ENCODE peak calls at places on chromosomes 11 and 22, in five cellular contexts. One of them, this sample, is unnamed.

GRCh38 chr11:80441821-80442220 is 1001.0 kb upstream of the TENM4 start:
- DNase-seq in GM12878: no peak
- DNase-seq in T-helper 2 cell: no peak
- DNase-seq in nephron progenitor cell: no peak
- DNase-seq in LoVo: no peak
- DNase-seq in this sample: no peak

GRCh38 chr22:37208401-37209139 is 3.7 kb downstream of the SSTR3 start:
- DNase-seq in GM12878: no peak
- DNase-seq in T-helper 2 cell: no peak
- DNase-seq in nephron progenitor cell: no peak
- DNase-seq in LoVo: no peak
- DNase-seq in this sample: no peak

GRCh38 chr11:123407124-123407995 is 22.7 kb upstream of the GRAMD1B start:
- DNase-seq in GM12878: no peak
- DNase-seq in T-helper 2 cell: peak
- DNase-seq in nephron progenitor cell: peak
- DNase-seq in LoVo: peak
- DNase-seq in this sample: peak

GRCh38 chr11:124672531-124673215 is 866 bp downstream of the SIAE start:
- DNase-seq in GM12878: no peak
- DNase-seq in T-helper 2 cell: no peak
- DNase-seq in nephron progenitor cell: no peak
- DNase-seq in LoVo: no peak
- DNase-seq in this sample: no peak

GRCh38 chr22:44930711-44931035 is 79.1 kb downstream of the PHF21B start:
- DNase-seq in GM12878: no peak
- DNase-seq in T-helper 2 cell: no peak
- DNase-seq in nephron progenitor cell: no peak
- DNase-seq in LoVo: no peak
- DNase-seq in this sample: no peak

GRCh38 chr11:119468511-119468910 is 45.5 kb upstream of the THY1 start:
- DNase-seq in GM12878: no peak
- DNase-seq in T-helper 2 cell: no peak
- DNase-seq in nephron progenitor cell: no peak
- DNase-seq in LoVo: no peak
- DNase-seq in this sample: no peak

GRCh38 chr11:133821776-133822175 is 23.5 kb downstream of the SPATA19 start:
- DNase-seq in GM12878: no peak
- DNase-seq in T-helper 2 cell: no peak
- DNase-seq in nephron progenitor cell: peak
- DNase-seq in LoVo: peak
- DNase-seq in this sample: peak

GRCh38 chr11:111793863-111794262 is 27.7 kb upstream of the PPP2R1B start:
- DNase-seq in GM12878: no peak
- DNase-seq in T-helper 2 cell: no peak
- DNase-seq in nephron progenitor cell: no peak
- DNase-seq in LoVo: no peak
- DNase-seq in this sample: no peak

GRCh38 chr11:72037554-72038311 is 39.0 kb downstream of the IL18BP start:
- DNase-seq in GM12878: no peak
- DNase-seq in T-helper 2 cell: no peak
- DNase-seq in nephron progenitor cell: no peak
- DNase-seq in LoVo: no peak
- DNase-seq in this sample: no peak

GRCh38 chr11:7622731-7623130 is 50.6 kb downstream of the CYB5R2 start:
- DNase-seq in GM12878: no peak
- DNase-seq in T-helper 2 cell: no peak
- DNase-seq in nephron progenitor cell: no peak
- DNase-seq in LoVo: no peak
- DNase-seq in this sample: no peak

GRCh38 chr11:61067782-61068181 is 34.5 kb upstream of the CD5 start:
- DNase-seq in GM12878: no peak
- DNase-seq in T-helper 2 cell: no peak
- DNase-seq in nephron progenitor cell: no peak
- DNase-seq in LoVo: no peak
- DNase-seq in this sample: no peak

GRCh38 chr11:72568861-72569260 is 105.4 kb downstream of the PDE2A start:
- DNase-seq in GM12878: no peak
- DNase-seq in T-helper 2 cell: no peak
- DNase-seq in nephron progenitor cell: no peak
- DNase-seq in LoVo: no peak
- DNase-seq in this sample: no peak

GRCh38 chr11:93000511-93001476 is 31.3 kb downstream of the MTNR1B start:
- DNase-seq in GM12878: no peak
- DNase-seq in T-helper 2 cell: no peak
- DNase-seq in nephron progenitor cell: no peak
- DNase-seq in LoVo: peak
- DNase-seq in this sample: no peak

GRCh38 chr11:112128483-112129121 is 35.3 kb downstream of the IL18 start:
- DNase-seq in GM12878: no peak
- DNase-seq in T-helper 2 cell: no peak
- DNase-seq in nephron progenitor cell: no peak
- DNase-seq in LoVo: peak
- DNase-seq in this sample: no peak

GRCh38 chr11:15114501-15115475 is at the start of gene INSC:
- DNase-seq in GM12878: no peak
- DNase-seq in T-helper 2 cell: no peak
- DNase-seq in nephron progenitor cell: peak
- DNase-seq in LoVo: no peak
- DNase-seq in this sample: peak